ENCODE peak calls at places on chromosomes 16 and 17, in five cellular contexts. X is NCI-H460, G is naive B cell, P is foreskin melanocyte, K is tibial artery. C is an unnamed sample.
A peak's percentile ranks its signal among the peaks of the same experiment; 100 is the strongest.

GRCh38 chr17:67520282-67520906 is 143.3 kb downstream of the PITPNC1 start:
- DNase-seq in G (no peak), P (peak; percentile 77), X (no peak), K (no peak), C (no peak)

GRCh38 chr17:22286337-22287041 is 594.2 kb downstream of the KCNJ18 start:
- DNase-seq in K (no peak), G (no peak), P (no peak), X (no peak), C (no peak)

GRCh38 chr17:63426917-63427308 is 19.2 kb downstream of the CYB561 start:
- DNase-seq in G (no peak), X (no peak), K (peak; percentile 27), P (no peak), C (no peak)

GRCh38 chr16:81940781-81941560 is 70.3 kb downstream of the SDR42E1 start:
- DNase-seq in X (peak; percentile 28), G (no peak), K (peak; percentile 13), P (peak; percentile 29), C (no peak)

GRCh38 chr16:64910351-64910750 is 211.5 kb downstream of the CDH11 start:
- DNase-seq in G (no peak), K (no peak), P (no peak), X (peak; percentile 40), C (peak; percentile 32)

GRCh38 chr16:15573274-15573895 is 69.6 kb downstream of the MARF1 start:
- DNase-seq in G (no peak), P (no peak), K (no peak), X (no peak), C (no peak)

GRCh38 chr17:75785770-75786538 is 1.3 kb downstream of the UNK start:
- DNase-seq in X (no peak), G (no peak), K (peak; percentile 62), P (no peak), C (peak; percentile 39)

GRCh38 chr17:1188812-1189211 is 9.0 kb upstream of the ABR start:
- DNase-seq in P (peak; percentile 93), X (no peak), G (no peak), K (peak; percentile 99), C (no peak)

GRCh38 chr17:27459433-27459832 is 3.2 kb downstream of the KSR1 start:
- DNase-seq in P (no peak), X (no peak), G (no peak), K (no peak), C (no peak)

GRCh38 chr16:81399909-81400308 is 44.7 kb upstream of the CMIP start:
- DNase-seq in G (no peak), K (peak; percentile 1), X (no peak), P (no peak), C (no peak)

GRCh38 chr17:1995321-1996242 is 29.6 kb downstream of the RTN4RL1 start:
- DNase-seq in P (no peak), G (no peak), K (no peak), X (no peak), C (no peak)

GRCh38 chr17:48307814-48308411 is 122.1 kb downstream of the SKAP1 start:
- DNase-seq in G (peak; percentile 40), X (peak; percentile 53), K (peak; percentile 48), P (peak; percentile 16), C (peak; percentile 57)

GRCh38 chr17:69763503-69763902 is 311.5 kb upstream of the KCNJ16 start:
- DNase-seq in K (no peak), P (peak; percentile 23), X (peak; percentile 72), G (no peak), C (peak; percentile 2)

GRCh38 chr17:82332669-82333278 is 792 bp downstream of the SECTM1 start:
- DNase-seq in G (peak; percentile 39), X (no peak), P (no peak), K (no peak), C (no peak)

GRCh38 chr16:88569614-88569984 is 604 bp upstream of the ZC3H18 start:
- DNase-seq in X (no peak), K (no peak), P (peak; percentile 8), G (no peak), C (peak; percentile 26)

GRCh38 chr17:49525831-49526741 is 31.0 kb downstream of the NGFR start:
- DNase-seq in X (no peak), G (no peak), K (peak; percentile 60), P (no peak), C (no peak)

GRCh38 chr17:44235583-44235936 is 16.1 kb upstream of the UBTF start:
- DNase-seq in P (no peak), K (no peak), X (no peak), G (no peak), C (no peak)

GRCh38 chr17:74478369-74479100 is 12.1 kb downstream of the CD300A start:
- DNase-seq in X (no peak), G (peak; percentile 25), P (no peak), K (no peak), C (no peak)

GRCh38 chr17:7283471-7284216 is 2.1 kb downstream of the SLC2A4 start:
- DNase-seq in G (no peak), K (no peak), P (no peak), X (no peak), C (no peak)

C was measured in ELF-1.